ENCODE peak calls at places on chromosomes 12 and 14, in eight cellular contexts. I is MM.1S; J is GM23338; F is WTC11; K is epithelial cell of esophagus; T is CD8-positive, alpha-beta T cell; C is RWPE1; H is NB4. P is an unnamed sample.

GRCh38 chr14:92646952-92647461 is 101.4 kb downstream of the LGMN start:
- DNase-seq in I (no peak), J (no peak), F (no peak), K (no peak), T (no peak), C (no peak), H (no peak), P (no peak)

GRCh38 chr14:100287202-100287997 is 18.8 kb downstream of the SLC25A29 start:
- DNase-seq in I (no peak), J (no peak), F (peak), K (no peak), T (no peak), C (no peak), H (no peak), P (no peak)

GRCh38 chr12:4441355-4442330 is 4.0 kb downstream of the FGF6 start:
- DNase-seq in I (no peak), J (peak), F (no peak), K (no peak), T (no peak), C (no peak), H (peak), P (peak)

GRCh38 chr12:100186071-100186470 is 14.5 kb upstream of the ACTR6 start:
- DNase-seq in I (no peak), J (no peak), F (no peak), K (no peak), T (no peak), C (no peak), H (peak), P (no peak)

GRCh38 chr14:61477845-61478438 is 156.6 kb downstream of the PRKCH start:
- DNase-seq in I (no peak), J (no peak), F (no peak), K (peak), T (no peak), C (no peak), H (peak), P (no peak)

GRCh38 chr14:34081576-34082136 is 130.8 kb upstream of the EGLN3 start:
- DNase-seq in I (no peak), J (no peak), F (no peak), K (peak), T (no peak), C (peak), H (no peak), P (no peak)

GRCh38 chr14:67994561-67994960 is 175.0 kb downstream of the RAD51B start:
- DNase-seq in I (no peak), J (no peak), F (no peak), K (peak), T (no peak), C (no peak), H (no peak), P (no peak)

GRCh38 chr12:124861492-124861891 is 2.2 kb downstream of the SCARB1 start:
- DNase-seq in I (no peak), J (peak), F (no peak), K (peak), T (no peak), C (peak), H (no peak), P (no peak)

GRCh38 chr12:10364839-10365681 is 24.8 kb downstream of the KLRK1 start:
- DNase-seq in I (peak), J (peak), F (no peak), K (peak), T (no peak), C (peak), H (peak), P (no peak)

GRCh38 chr12:107319536-107320030 is 226.2 kb upstream of the CRY1 start:
- DNase-seq in I (no peak), J (no peak), F (no peak), K (no peak), T (no peak), C (no peak), H (peak), P (no peak)

GRCh38 chr14:50821471-50822464 is 9.2 kb downstream of the NIN start:
- DNase-seq in I (no peak), J (peak), F (no peak), K (peak), T (peak), C (peak), H (peak), P (no peak)

DNA sequence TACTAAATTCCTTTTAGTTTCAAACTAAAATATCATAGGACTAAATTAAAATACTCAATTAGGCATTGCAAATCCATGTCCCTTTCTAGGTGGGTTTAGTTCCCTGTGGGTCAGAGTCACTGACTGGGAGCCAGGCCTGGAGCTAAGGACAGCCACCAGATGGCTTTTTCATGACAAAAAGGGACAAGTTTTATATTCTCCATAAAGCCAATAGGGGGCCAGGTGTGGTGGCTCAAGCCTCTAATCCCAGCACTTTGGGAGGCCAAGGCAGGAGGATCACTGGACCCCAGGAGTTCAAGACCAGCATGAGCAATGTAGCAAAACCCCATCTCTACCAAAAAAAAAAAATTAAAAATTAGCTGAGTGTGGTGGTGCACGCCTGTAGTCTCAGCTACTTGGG is 35.4 kb upstream of the EIF5 start:
- DNase-seq in I (no peak), J (no peak), F (no peak), K (no peak), T (no peak), C (no peak), H (peak), P (no peak)
- TF ChIP-seq CTCF in I (peak), J (peak), F (no peak), K (no peak), T (no peak), C (no peak), H (peak), P (no peak)

GRCh38 chr12:28582687-28583376 is 392.6 kb downstream of the CCDC91 start:
- DNase-seq in I (no peak), J (no peak), F (no peak), K (no peak), T (no peak), C (no peak), H (no peak), P (no peak)

GRCh38 chr12:28586481-28586880 is 396.2 kb downstream of the CCDC91 start:
- DNase-seq in I (no peak), J (no peak), F (no peak), K (no peak), T (no peak), C (no peak), H (no peak), P (no peak)

GRCh38 chr12:28585146-28585545 is 394.9 kb downstream of the CCDC91 start:
- DNase-seq in I (no peak), J (no peak), F (no peak), K (no peak), T (no peak), C (no peak), H (no peak), P (no peak)

GRCh38 chr12:28578833-28579252 is 388.6 kb downstream of the CCDC91 start:
- DNase-seq in I (no peak), J (no peak), F (no peak), K (peak), T (no peak), C (peak), H (no peak), P (no peak)

GRCh38 chr12:28583771-28584261 is 393.6 kb downstream of the CCDC91 start:
- DNase-seq in I (no peak), J (peak), F (no peak), K (peak), T (no peak), C (no peak), H (peak), P (no peak)
- TF ChIP-seq CTCF in I (no peak), J (peak), F (no peak), K (no peak), T (no peak), C (no peak), H (peak), P (no peak)

DNA sequence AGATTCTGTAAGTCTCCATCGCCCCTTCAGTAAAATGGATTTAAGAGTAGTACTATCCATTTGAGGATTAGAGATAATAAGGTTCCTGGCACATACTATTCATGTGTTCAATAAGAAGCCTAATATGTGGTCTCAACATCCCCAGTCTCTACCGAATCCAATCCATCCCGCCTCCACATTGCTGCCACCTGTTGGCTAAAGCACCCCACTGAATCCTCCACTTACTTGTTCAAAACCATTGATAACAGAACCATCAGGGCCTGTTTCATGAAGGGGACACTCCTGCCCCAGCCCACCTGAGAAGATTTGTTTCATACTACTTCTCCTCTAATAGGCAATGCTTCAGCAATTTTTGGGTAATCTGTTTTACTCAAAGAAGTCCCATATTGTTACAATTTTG is 147.5 kb downstream of the SLC2A13 start:
- DNase-seq in I (no peak), J (peak), F (peak), K (peak), T (no peak), C (no peak), H (peak), P (no peak)
- TF ChIP-seq CTCF in I (peak), J (peak), F (no peak), K (peak), T (no peak), C (no peak), H (peak), P (no peak)

DNA sequence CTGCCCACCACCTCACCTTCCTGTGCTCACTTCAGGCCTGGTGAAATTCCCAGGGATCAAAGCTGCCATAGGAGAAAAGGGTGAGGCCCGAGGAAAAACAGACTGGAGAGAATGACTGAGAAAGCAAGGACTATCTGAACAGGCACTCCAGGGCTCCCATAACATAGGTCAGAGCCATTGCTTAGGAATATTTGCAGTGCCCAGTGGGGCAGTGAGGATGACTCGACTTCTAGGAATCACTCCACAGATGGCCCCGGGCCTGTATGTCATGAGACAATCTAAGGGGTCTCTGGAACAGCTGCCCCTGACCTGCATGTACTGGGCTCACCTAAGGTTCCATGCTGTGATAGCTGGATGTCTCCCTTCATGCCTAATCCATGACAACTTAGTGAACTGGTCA is 51.6 kb downstream of the GPHB5 start:
- DNase-seq in I (no peak), J (no peak), F (no peak), K (no peak), T (no peak), C (no peak), H (no peak), P (no peak)
- TF ChIP-seq CTCF in I (no peak), J (no peak), F (no peak), K (no peak), T (no peak), C (no peak), H (no peak), P (no peak)

DNA sequence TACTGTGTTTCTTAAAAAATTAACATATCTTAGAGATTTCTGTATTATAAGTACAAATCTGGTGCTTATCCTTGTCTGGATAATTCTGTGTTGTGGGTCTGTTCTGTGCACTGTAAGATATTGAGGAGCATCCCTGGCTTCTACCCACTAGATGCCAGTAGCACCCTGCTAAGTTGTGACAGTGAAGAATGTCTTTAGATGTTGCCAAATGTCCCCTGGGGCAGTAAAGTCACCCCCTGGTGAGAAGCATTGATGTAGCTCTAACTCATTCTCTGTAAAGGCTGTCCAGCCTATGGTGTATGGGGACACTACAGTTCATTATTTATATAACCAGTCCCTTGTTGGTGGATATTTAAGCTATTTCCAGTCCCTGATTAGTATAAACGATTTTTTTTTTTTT is 31.4 kb downstream of the MAP1LC3B2 start:
- DNase-seq in I (no peak), J (no peak), F (no peak), K (peak), T (no peak), C (no peak), H (peak), P (no peak)
- TF ChIP-seq CTCF in I (no peak), J (peak), F (no peak), K (peak), T (no peak), C (no peak), H (peak), P (no peak)